ENCODE peak calls at places on chromosomes 1 and 21, in four cellular contexts. One of them, this sample, is unnamed.

GRCh38 chr1:117664314-117664713 is 58.5 kb downstream of the TENT5C start:
- DNase-seq in CD8-positive, alpha-beta memory T cell: peak; percentile 86
- DNase-seq in stimulated activated CD4-positive, alpha-beta T cell treated with anti-CD3 and anti-CD28 coated beads, Interleukin-2, amount 100 ng/mL, for 24 hours: peak; percentile 60
- DNase-seq in HFF-Myc: no peak
- DNase-seq in this sample: peak; percentile 62

GRCh38 chr1:110203021-110203661 is 7.0 kb upstream of the KCNC4 start:
- DNase-seq in HFF-Myc: peak; percentile 46
- DNase-seq in stimulated activated CD4-positive, alpha-beta T cell treated with anti-CD3 and anti-CD28 coated beads, Interleukin-2, amount 100 ng/mL, for 24 hours: peak; percentile 81
- DNase-seq in CD8-positive, alpha-beta memory T cell: peak; percentile 75
- DNase-seq in this sample: peak; percentile 43

GRCh38 chr1:50979964-50980363 is 9.9 kb downstream of the CDKN2C start:
- DNase-seq in HFF-Myc: no peak
- DNase-seq in stimulated activated CD4-positive, alpha-beta T cell treated with anti-CD3 and anti-CD28 coated beads, Interleukin-2, amount 100 ng/mL, for 24 hours: no peak
- DNase-seq in CD8-positive, alpha-beta memory T cell: no peak
- DNase-seq in this sample: no peak

GRCh38 chr21:23853796-23854379 is 1753.4 kb downstream of the MRPL39 start:
- DNase-seq in stimulated activated CD4-positive, alpha-beta T cell treated with anti-CD3 and anti-CD28 coated beads, Interleukin-2, amount 100 ng/mL, for 24 hours: no peak
- DNase-seq in CD8-positive, alpha-beta memory T cell: peak; percentile 45
- DNase-seq in HFF-Myc: no peak
- DNase-seq in this sample: no peak

GRCh38 chr1:171188388-171189266 is 3.5 kb downstream of the FMO2 start:
- DNase-seq in stimulated activated CD4-positive, alpha-beta T cell treated with anti-CD3 and anti-CD28 coated beads, Interleukin-2, amount 100 ng/mL, for 24 hours: peak; percentile 57
- DNase-seq in CD8-positive, alpha-beta memory T cell: peak; percentile 2
- DNase-seq in HFF-Myc: peak; percentile 45
- DNase-seq in this sample: peak; percentile 14

GRCh38 chr1:200314085-200314750 is 95.6 kb downstream of the ZNF281 start:
- DNase-seq in HFF-Myc: no peak
- DNase-seq in CD8-positive, alpha-beta memory T cell: no peak
- DNase-seq in stimulated activated CD4-positive, alpha-beta T cell treated with anti-CD3 and anti-CD28 coated beads, Interleukin-2, amount 100 ng/mL, for 24 hours: no peak
- DNase-seq in this sample: no peak

GRCh38 chr1:10401281-10401680 is 2.4 kb downstream of the PGD start:
- DNase-seq in CD8-positive, alpha-beta memory T cell: no peak
- DNase-seq in HFF-Myc: no peak
- DNase-seq in stimulated activated CD4-positive, alpha-beta T cell treated with anti-CD3 and anti-CD28 coated beads, Interleukin-2, amount 100 ng/mL, for 24 hours: no peak
- DNase-seq in this sample: no peak

GRCh38 chr1:150150511-150151021 is 850 bp downstream of the PLEKHO1 start:
- DNase-seq in HFF-Myc: no peak
- DNase-seq in CD8-positive, alpha-beta memory T cell: peak; percentile 30
- DNase-seq in stimulated activated CD4-positive, alpha-beta T cell treated with anti-CD3 and anti-CD28 coated beads, Interleukin-2, amount 100 ng/mL, for 24 hours: peak; percentile 40
- DNase-seq in this sample: peak; percentile 10

GRCh38 chr1:246750752-246751151 is 26.5 kb downstream of the SCCPDH start:
- DNase-seq in stimulated activated CD4-positive, alpha-beta T cell treated with anti-CD3 and anti-CD28 coated beads, Interleukin-2, amount 100 ng/mL, for 24 hours: no peak
- DNase-seq in HFF-Myc: no peak
- DNase-seq in CD8-positive, alpha-beta memory T cell: no peak
- DNase-seq in this sample: no peak

GRCh38 chr1:230084408-230085177 is 17.6 kb downstream of the GALNT2 start:
- DNase-seq in CD8-positive, alpha-beta memory T cell: no peak
- DNase-seq in stimulated activated CD4-positive, alpha-beta T cell treated with anti-CD3 and anti-CD28 coated beads, Interleukin-2, amount 100 ng/mL, for 24 hours: peak; percentile 70
- DNase-seq in HFF-Myc: peak; percentile 95
- DNase-seq in this sample: no peak

GRCh38 chr1:91572044-91572443 is 71.4 kb downstream of the CDC7 start:
- DNase-seq in CD8-positive, alpha-beta memory T cell: no peak
- DNase-seq in stimulated activated CD4-positive, alpha-beta T cell treated with anti-CD3 and anti-CD28 coated beads, Interleukin-2, amount 100 ng/mL, for 24 hours: no peak
- DNase-seq in HFF-Myc: no peak
- DNase-seq in this sample: no peak

GRCh38 chr1:55131801-55132200 is 83.4 kb downstream of the USP24 start:
- DNase-seq in CD8-positive, alpha-beta memory T cell: no peak
- DNase-seq in stimulated activated CD4-positive, alpha-beta T cell treated with anti-CD3 and anti-CD28 coated beads, Interleukin-2, amount 100 ng/mL, for 24 hours: no peak
- DNase-seq in HFF-Myc: no peak
- DNase-seq in this sample: no peak

GRCh38 chr1:208204779-208205178 is 39.4 kb downstream of the PLXNA2 start:
- DNase-seq in stimulated activated CD4-positive, alpha-beta T cell treated with anti-CD3 and anti-CD28 coated beads, Interleukin-2, amount 100 ng/mL, for 24 hours: no peak
- DNase-seq in CD8-positive, alpha-beta memory T cell: no peak
- DNase-seq in HFF-Myc: no peak
- DNase-seq in this sample: no peak

GRCh38 chr1:220952941-220953340 is 73.7 kb downstream of the HLX start:
- DNase-seq in HFF-Myc: no peak
- DNase-seq in stimulated activated CD4-positive, alpha-beta T cell treated with anti-CD3 and anti-CD28 coated beads, Interleukin-2, amount 100 ng/mL, for 24 hours: no peak
- DNase-seq in CD8-positive, alpha-beta memory T cell: no peak
- DNase-seq in this sample: no peak

GRCh38 chr1:227378876-227379554 is 60.7 kb upstream of the CDC42BPA start:
- DNase-seq in stimulated activated CD4-positive, alpha-beta T cell treated with anti-CD3 and anti-CD28 coated beads, Interleukin-2, amount 100 ng/mL, for 24 hours: no peak
- DNase-seq in CD8-positive, alpha-beta memory T cell: no peak
- DNase-seq in HFF-Myc: no peak
- DNase-seq in this sample: no peak

GRCh38 chr1:25926731-25927496 is 20.7 kb upstream of the STMN1 start:
- DNase-seq in stimulated activated CD4-positive, alpha-beta T cell treated with anti-CD3 and anti-CD28 coated beads, Interleukin-2, amount 100 ng/mL, for 24 hours: no peak
- DNase-seq in HFF-Myc: no peak
- DNase-seq in CD8-positive, alpha-beta memory T cell: no peak
- DNase-seq in this sample: no peak

GRCh38 chr1:54371038-54371935 is 34.9 kb downstream of the SSBP3 start:
- DNase-seq in stimulated activated CD4-positive, alpha-beta T cell treated with anti-CD3 and anti-CD28 coated beads, Interleukin-2, amount 100 ng/mL, for 24 hours: no peak
- DNase-seq in HFF-Myc: no peak
- DNase-seq in CD8-positive, alpha-beta memory T cell: no peak
- DNase-seq in this sample: peak; percentile 3

GRCh38 chr1:101781437-101781836 is 215.3 kb downstream of the OLFM3 start:
- DNase-seq in HFF-Myc: no peak
- DNase-seq in stimulated activated CD4-positive, alpha-beta T cell treated with anti-CD3 and anti-CD28 coated beads, Interleukin-2, amount 100 ng/mL, for 24 hours: no peak
- DNase-seq in CD8-positive, alpha-beta memory T cell: no peak
- DNase-seq in this sample: no peak

GRCh38 chr1:207069059-207069458 is 16.0 kb downstream of the PFKFB2 start:
- DNase-seq in HFF-Myc: no peak
- DNase-seq in stimulated activated CD4-positive, alpha-beta T cell treated with anti-CD3 and anti-CD28 coated beads, Interleukin-2, amount 100 ng/mL, for 24 hours: no peak
- DNase-seq in CD8-positive, alpha-beta memory T cell: no peak
- DNase-seq in this sample: no peak

GRCh38 chr1:21149430-21149861 is 27.3 kb downstream of the EIF4G3 start:
- DNase-seq in stimulated activated CD4-positive, alpha-beta T cell treated with anti-CD3 and anti-CD28 coated beads, Interleukin-2, amount 100 ng/mL, for 24 hours: no peak
- DNase-seq in HFF-Myc: peak; percentile 51
- DNase-seq in CD8-positive, alpha-beta memory T cell: no peak
- DNase-seq in this sample: no peak

GRCh38 chr1:97820470-97821188 is 100.2 kb downstream of the DPYD start:
- DNase-seq in HFF-Myc: peak; percentile 26
- DNase-seq in CD8-positive, alpha-beta memory T cell: no peak
- DNase-seq in stimulated activated CD4-positive, alpha-beta T cell treated with anti-CD3 and anti-CD28 coated beads, Interleukin-2, amount 100 ng/mL, for 24 hours: no peak
- DNase-seq in this sample: no peak

GRCh38 chr1:2000850-2001249 is 2.7 kb downstream of the CFAP74 start:
- DNase-seq in HFF-Myc: no peak
- DNase-seq in stimulated activated CD4-positive, alpha-beta T cell treated with anti-CD3 and anti-CD28 coated beads, Interleukin-2, amount 100 ng/mL, for 24 hours: no peak
- DNase-seq in CD8-positive, alpha-beta memory T cell: no peak
- DNase-seq in this sample: no peak

GRCh38 chr1:197178998-197179397 is 32.5 kb upstream of the ASPM start:
- DNase-seq in stimulated activated CD4-positive, alpha-beta T cell treated with anti-CD3 and anti-CD28 coated beads, Interleukin-2, amount 100 ng/mL, for 24 hours: no peak
- DNase-seq in CD8-positive, alpha-beta memory T cell: no peak
- DNase-seq in HFF-Myc: no peak
- DNase-seq in this sample: no peak

GRCh38 chr1:15304708-15305326 is 57.8 kb downstream of the FHAD1 start:
- DNase-seq in CD8-positive, alpha-beta memory T cell: peak; percentile 36
- DNase-seq in stimulated activated CD4-positive, alpha-beta T cell treated with anti-CD3 and anti-CD28 coated beads, Interleukin-2, amount 100 ng/mL, for 24 hours: peak; percentile 82
- DNase-seq in HFF-Myc: no peak
- DNase-seq in this sample: peak; percentile 46

GRCh38 chr1:55217226-55217996 is 2.2 kb upstream of the USP24 start:
- DNase-seq in stimulated activated CD4-positive, alpha-beta T cell treated with anti-CD3 and anti-CD28 coated beads, Interleukin-2, amount 100 ng/mL, for 24 hours: no peak
- DNase-seq in CD8-positive, alpha-beta memory T cell: peak; percentile 76
- DNase-seq in HFF-Myc: no peak
- DNase-seq in this sample: peak; percentile 74

GRCh38 chr1:58763214-58763613 is 20.6 kb downstream of the JUN start:
- DNase-seq in stimulated activated CD4-positive, alpha-beta T cell treated with anti-CD3 and anti-CD28 coated beads, Interleukin-2, amount 100 ng/mL, for 24 hours: no peak
- DNase-seq in HFF-Myc: no peak
- DNase-seq in CD8-positive, alpha-beta memory T cell: no peak
- DNase-seq in this sample: no peak

GRCh38 chr1:51622455-51622913 is 5.6 kb downstream of the OSBPL9 start:
- DNase-seq in CD8-positive, alpha-beta memory T cell: no peak
- DNase-seq in stimulated activated CD4-positive, alpha-beta T cell treated with anti-CD3 and anti-CD28 coated beads, Interleukin-2, amount 100 ng/mL, for 24 hours: no peak
- DNase-seq in HFF-Myc: peak; percentile 48
- DNase-seq in this sample: no peak

GRCh38 chr1:61170328-61171238 is 88.2 kb downstream of the NFIA start:
- DNase-seq in HFF-Myc: no peak
- DNase-seq in CD8-positive, alpha-beta memory T cell: no peak
- DNase-seq in stimulated activated CD4-positive, alpha-beta T cell treated with anti-CD3 and anti-CD28 coated beads, Interleukin-2, amount 100 ng/mL, for 24 hours: no peak
- DNase-seq in this sample: no peak

GRCh38 chr21:14706712-14707111 is 160.6 kb upstream of the SAMSN1 start:
- DNase-seq in HFF-Myc: no peak
- DNase-seq in stimulated activated CD4-positive, alpha-beta T cell treated with anti-CD3 and anti-CD28 coated beads, Interleukin-2, amount 100 ng/mL, for 24 hours: no peak
- DNase-seq in CD8-positive, alpha-beta memory T cell: no peak
- DNase-seq in this sample: no peak

GRCh38 chr1:233614173-233614742 is 352 bp downstream of the KCNK1 start:
- DNase-seq in HFF-Myc: no peak
- DNase-seq in stimulated activated CD4-positive, alpha-beta T cell treated with anti-CD3 and anti-CD28 coated beads, Interleukin-2, amount 100 ng/mL, for 24 hours: no peak
- DNase-seq in CD8-positive, alpha-beta memory T cell: no peak
- DNase-seq in this sample: no peak

GRCh38 chr1:54326577-54327385 is 79.4 kb downstream of the SSBP3 start:
- DNase-seq in CD8-positive, alpha-beta memory T cell: no peak
- DNase-seq in HFF-Myc: no peak
- DNase-seq in stimulated activated CD4-positive, alpha-beta T cell treated with anti-CD3 and anti-CD28 coated beads, Interleukin-2, amount 100 ng/mL, for 24 hours: no peak
- DNase-seq in this sample: no peak

GRCh38 chr1:179194068-179194537 is 35.4 kb downstream of the ABL2 start:
- DNase-seq in stimulated activated CD4-positive, alpha-beta T cell treated with anti-CD3 and anti-CD28 coated beads, Interleukin-2, amount 100 ng/mL, for 24 hours: no peak
- DNase-seq in HFF-Myc: no peak
- DNase-seq in CD8-positive, alpha-beta memory T cell: no peak
- DNase-seq in this sample: no peak

GRCh38 chr1:46181343-46182260 is 5.3 kb upstream of the P3R3URF start:
- DNase-seq in CD8-positive, alpha-beta memory T cell: no peak
- DNase-seq in HFF-Myc: peak; percentile 88
- DNase-seq in stimulated activated CD4-positive, alpha-beta T cell treated with anti-CD3 and anti-CD28 coated beads, Interleukin-2, amount 100 ng/mL, for 24 hours: no peak
- DNase-seq in this sample: no peak

GRCh38 chr1:244963231-244963826 is 99.0 kb upstream of the HNRNPU start:
- DNase-seq in HFF-Myc: no peak
- DNase-seq in CD8-positive, alpha-beta memory T cell: no peak
- DNase-seq in stimulated activated CD4-positive, alpha-beta T cell treated with anti-CD3 and anti-CD28 coated beads, Interleukin-2, amount 100 ng/mL, for 24 hours: no peak
- DNase-seq in this sample: no peak